ENCODE peak calls at places on chromosomes 2 and 18, in seven cellular contexts. H is heart left ventricle, V is cardiac muscle cell, P is lower lobe of right lung, F is OCI-LY7, E is GM23338, Q is psoas muscle. Z is an unnamed sample.

GRCh38 chr2:163665817-163666216 is 70.0 kb downstream of the FIGN start:
- DNase-seq in E (no peak), H (no peak), P (no peak), F (no peak), Q (no peak), V (no peak), Z (no peak)

GRCh38 chr2:216132585-216132984 is 23.4 kb downstream of the XRCC5 start:
- DNase-seq in Q (no peak), F (no peak), E (no peak), P (no peak), H (no peak), V (no peak), Z (no peak)

GRCh38 chr2:239027431-239028252 is 179.8 kb downstream of the TWIST2 start:
- DNase-seq in P (peak; percentile 44), H (no peak), F (no peak), V (no peak), Q (no peak), E (no peak), Z (no peak)

GRCh38 chr2:69767034-69767433 is 25.1 kb downstream of the ANXA4 start:
- DNase-seq in F (no peak), V (peak; percentile 51), Q (no peak), H (no peak), E (no peak), P (no peak), Z (no peak)

GRCh38 chr2:235390108-235390815 is 103.6 kb upstream of the AGAP1 start:
- DNase-seq in Q (peak; percentile 31), V (peak; percentile 72), H (no peak), F (peak; percentile 68), P (peak; percentile 50), E (no peak), Z (no peak)

GRCh38 chr2:7033136-7033960 is 116.1 kb downstream of the RNF144A start:
- DNase-seq in P (no peak), V (no peak), F (no peak), H (no peak), E (no peak), Q (no peak), Z (no peak)

GRCh38 chr2:120559401-120559800 is 176.3 kb upstream of the GLI2 start:
- DNase-seq in V (peak; percentile 93), Q (no peak), E (no peak), H (no peak), P (no peak), F (no peak), Z (no peak)

GRCh38 chr2:11043245-11043644 is 112.0 kb upstream of the SLC66A3 start:
- DNase-seq in Q (no peak), V (no peak), H (no peak), P (no peak), E (no peak), F (no peak), Z (no peak)

GRCh38 chr18:52046842-52047241 is 293.2 kb upstream of the DCC start:
- DNase-seq in H (no peak), F (no peak), Q (no peak), P (no peak), V (no peak), E (no peak), Z (no peak)

GRCh38 chr18:76889086-76889699 is 66.8 kb downstream of the ZNF236 start:
- DNase-seq in P (no peak), F (no peak), V (no peak), H (no peak), Q (no peak), E (no peak), Z (no peak)

GRCh38 chr2:74696758-74697327 is 42.8 kb downstream of the SEMA4F start:
- DNase-seq in V (peak; percentile 81), F (no peak), Q (no peak), P (no peak), H (no peak), E (no peak), Z (no peak)

GRCh38 chr18:34965108-34965507 is 76.1 kb upstream of the MAPRE2 start:
- DNase-seq in H (no peak), F (no peak), Q (no peak), P (no peak), E (no peak), V (no peak), Z (no peak)

GRCh38 chr18:36297419-36298112 is at the start of gene FHOD3:
- DNase-seq in F (no peak), P (peak; percentile 57), V (peak; percentile 88), E (peak; percentile 87), Q (peak; percentile 84), H (peak; percentile 82), Z (peak; percentile 69)

GRCh38 chr2:41916177-41916576 is 131.6 kb upstream of the PKDCC start:
- DNase-seq in V (no peak), E (no peak), F (no peak), H (no peak), P (no peak), Q (no peak), Z (no peak)

GRCh38 chr2:174617120-174617519 is 19.5 kb upstream of the WIPF1 start:
- DNase-seq in H (no peak), V (no peak), Q (no peak), E (no peak), F (no peak), P (no peak), Z (no peak)

GRCh38 chr2:40004336-40004735 is 225.3 kb upstream of the THUMPD2 start:
- DNase-seq in E (no peak), V (peak; percentile 13), P (no peak), H (no peak), F (peak; percentile 31), Q (no peak), Z (no peak)

GRCh38 chr2:238985931-238986446 is 138.1 kb downstream of the TWIST2 start:
- DNase-seq in Q (no peak), F (no peak), V (no peak), H (no peak), P (no peak), E (peak; percentile 47), Z (no peak)

GRCh38 chr2:84947010-84947593 is 23.9 kb upstream of the KCMF1 start:
- DNase-seq in Q (no peak), E (no peak), H (no peak), V (no peak), F (no peak), P (no peak), Z (no peak)

GRCh38 chr2:241950878-241951331 is 81.4 kb downstream of the RTP5 start:
- DNase-seq in P (peak; percentile 81), H (peak; percentile 60), E (peak; percentile 97), V (peak; percentile 74), Q (peak; percentile 69), F (peak; percentile 61), Z (peak; percentile 72)

GRCh38 chr2:61179701-61180639 is 18.0 kb downstream of the C2orf74 start:
- DNase-seq in Q (peak; percentile 62), V (peak; percentile 95), P (no peak), E (peak; percentile 10), F (no peak), H (peak; percentile 72), Z (peak; percentile 82)

GRCh38 chr18:79382681-79383387 is 12.9 kb upstream of the NFATC1 start:
- DNase-seq in Q (no peak), P (no peak), E (no peak), F (no peak), V (no peak), H (no peak), Z (no peak)

GRCh38 chr2:47652041-47652713 is 130.8 kb upstream of the MSH6 start:
- DNase-seq in Q (no peak), V (no peak), P (no peak), F (no peak), H (no peak), E (no peak), Z (no peak)

GRCh38 chr18:13487237-13487636 is 239.1 kb downstream of the FAM210A start:
- DNase-seq in E (no peak), P (no peak), F (no peak), V (no peak), Q (no peak), H (no peak), Z (no peak)

GRCh38 chr2:204407209-204408070 is 137.8 kb upstream of the PARD3B start:
- DNase-seq in P (no peak), H (no peak), F (no peak), Q (no peak), E (no peak), V (no peak), Z (no peak)

GRCh38 chr2:237644059-237644703 is 16.8 kb downstream of the LRRFIP1 start:
- DNase-seq in Q (no peak), V (no peak), P (no peak), H (no peak), F (no peak), E (no peak), Z (no peak)

DNA sequence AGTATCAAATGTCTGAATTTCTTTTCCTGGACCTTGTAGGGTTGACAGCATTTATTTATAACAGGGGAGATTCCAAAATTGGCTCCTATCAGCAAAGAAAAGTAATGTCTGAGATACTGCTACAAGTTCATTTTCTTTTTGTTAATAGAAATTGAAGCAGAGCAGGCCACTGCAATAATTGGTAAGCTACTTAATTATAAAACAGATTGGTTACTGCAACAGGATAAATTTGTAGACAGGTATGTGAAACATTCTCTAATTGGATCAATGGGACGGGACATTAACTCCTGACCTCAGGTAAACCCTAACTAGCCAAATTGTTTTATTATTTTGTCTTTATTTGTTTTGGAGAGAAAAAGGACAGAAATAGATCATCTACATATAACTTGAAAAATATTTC is 20.5 kb downstream of the NIFK start:
- DNase-seq in H (no peak), F (no peak), V (no peak), Q (no peak), P (no peak), E (no peak), Z (no peak)
- H3K27ac ChIP-seq in H (no peak overlapping the region), F (no peak overlapping the region), V (no peak overlapping the region), Q (peak overlapping the region; percentile 76), P (no peak overlapping the region), E (no peak overlapping the region), Z (peak overlapping the region; percentile 42)

DNA sequence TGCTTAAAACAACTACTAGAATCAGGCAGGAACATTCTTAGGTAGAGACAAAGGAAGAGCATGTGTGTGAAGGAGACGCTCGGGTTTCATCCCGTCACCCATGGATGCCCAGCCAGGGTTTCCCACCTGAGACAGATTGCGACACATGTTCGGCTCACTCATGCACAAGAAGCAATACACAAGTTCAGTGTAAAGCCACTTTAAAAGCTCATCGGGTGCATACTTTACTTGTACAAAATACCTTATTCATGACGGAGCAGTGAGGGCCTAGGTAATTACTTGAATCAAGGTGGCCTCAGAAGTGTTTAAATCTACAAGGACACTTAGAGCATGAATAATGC is 42.0 kb downstream of the ZEB2 start:
- DNase-seq in E (peak; percentile 27), V (no peak), H (no peak), P (no peak), F (peak; percentile 14), Q (no peak), Z (no peak)
- H3K36me3 ChIP-seq in E (no peaks in the 10 kb centered on the region), V (no peaks in the 10 kb centered on the region), H (no peaks in the 10 kb centered on the region), P (peaks cover 11% of the 10 kb centered on the region), F (no peaks in the 10 kb centered on the region), Q (no peaks in the 10 kb centered on the region), Z (no peaks in the 10 kb centered on the region)

GRCh38 chr2:98698896-98699295 is 32.0 kb downstream of the MGAT4A start:
- DNase-seq in V (no peak), F (no peak), Q (no peak), P (no peak), E (no peak), H (no peak), Z (no peak)
- H3K27ac ChIP-seq in V (no peak overlapping the region), F (no peak overlapping the region), Q (no peak overlapping the region), P (no peak overlapping the region), E (no peak overlapping the region), H (no peak overlapping the region), Z (no peak overlapping the region)

DNA sequence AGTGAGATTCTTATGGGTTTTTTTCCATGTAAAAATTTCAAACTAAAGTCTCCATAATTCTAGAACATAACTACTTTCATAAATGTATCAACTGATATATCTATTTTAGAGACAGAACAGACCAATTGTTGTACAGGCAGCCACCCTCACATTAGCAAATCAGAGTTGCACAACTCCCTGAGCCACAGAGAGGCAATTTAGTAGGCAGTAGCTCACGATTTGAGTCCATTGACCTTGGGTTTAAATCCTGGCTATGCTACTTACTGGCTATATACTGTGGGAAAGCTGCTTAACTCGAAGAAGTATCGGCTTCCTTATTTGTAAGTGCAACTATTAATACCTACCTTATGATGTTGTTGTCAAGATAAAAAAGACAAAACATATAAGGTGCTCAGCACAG is 16.2 kb downstream of the MTIF2 start:
- DNase-seq in V (no peak), H (no peak), P (no peak), Q (no peak), E (no peak), F (no peak), Z (no peak)
- H3K36me3 ChIP-seq in V (peaks cover 41% of the 10 kb centered on the region), H (peaks cover 71% of the 10 kb centered on the region), P (peaks cover 83% of the 10 kb centered on the region), Q (peaks cover 96% of the 10 kb centered on the region), E (peaks cover 15% of the 10 kb centered on the region), F (peaks cover 86% of the 10 kb centered on the region), Z (peaks cover 92% of the 10 kb centered on the region)